ENCODE peak calls at places on chromosomes 13 and 19, in seven cellular contexts. One of them, this sample, is unnamed. For H3K27me3, the result is how much of the 10 kb centered on the place peaks cover.

GRCh38 chr13:112525306-112525945 is 62.5 kb downstream of the TUBGCP3 start:
- DNase-seq in IMR-90: peak
- DNase-seq in PC-3: peak
- DNase-seq in mesenchymal stem cell: no peak
- DNase-seq in endodermal cell: no peak
- DNase-seq in H9: no peak
- DNase-seq in neural progenitor cell: no peak
- DNase-seq in this sample: no peak

GRCh38 chr19:3625996-3626472 is 556 bp downstream of the CACTIN start:
- DNase-seq in IMR-90: no peak
- DNase-seq in PC-3: no peak
- DNase-seq in mesenchymal stem cell: peak
- DNase-seq in endodermal cell: no peak
- DNase-seq in H9: no peak
- DNase-seq in neural progenitor cell: peak
- DNase-seq in this sample: no peak

GRCh38 chr19:18408053-18408476 is 10.6 kb upstream of the LRRC25 start:
- DNase-seq in IMR-90: no peak
- DNase-seq in PC-3: peak
- DNase-seq in mesenchymal stem cell: no peak
- DNase-seq in endodermal cell: peak
- DNase-seq in H9: peak
- DNase-seq in neural progenitor cell: peak
- DNase-seq in this sample: no peak

GRCh38 chr13:44022196-44022595 is 142.5 kb downstream of the LACC1 start:
- DNase-seq in IMR-90: no peak
- DNase-seq in PC-3: peak
- DNase-seq in mesenchymal stem cell: no peak
- DNase-seq in endodermal cell: no peak
- DNase-seq in H9: no peak
- DNase-seq in neural progenitor cell: no peak
- DNase-seq in this sample: no peak

GRCh38 chr19:3969435-3970312 is 1.2 kb downstream of the DAPK3 start:
- DNase-seq in IMR-90: peak
- DNase-seq in PC-3: peak
- DNase-seq in mesenchymal stem cell: peak
- DNase-seq in endodermal cell: peak
- DNase-seq in H9: peak
- DNase-seq in neural progenitor cell: peak
- DNase-seq in this sample: peak

GRCh38 chr19:51342631-51343569 is 961 bp upstream of the VSIG10L start:
- DNase-seq in IMR-90: no peak
- DNase-seq in PC-3: no peak
- DNase-seq in mesenchymal stem cell: no peak
- DNase-seq in endodermal cell: peak
- DNase-seq in H9: no peak
- DNase-seq in neural progenitor cell: no peak
- DNase-seq in this sample: no peak

GRCh38 chr13:112067871-112068305 is 939 bp downstream of the SOX1 start:
- DNase-seq in IMR-90: no peak
- DNase-seq in PC-3: no peak
- DNase-seq in mesenchymal stem cell: no peak
- DNase-seq in endodermal cell: peak
- DNase-seq in H9: peak
- DNase-seq in neural progenitor cell: peak
- DNase-seq in this sample: no peak

GRCh38 chr13:85543144-85543543 is 256.1 kb downstream of the SLITRK6 start:
- DNase-seq in IMR-90: no peak
- DNase-seq in PC-3: peak
- DNase-seq in mesenchymal stem cell: no peak
- DNase-seq in endodermal cell: no peak
- DNase-seq in H9: no peak
- DNase-seq in neural progenitor cell: no peak
- DNase-seq in this sample: peak

GRCh38 chr13:106063591-106064308 is 471.7 kb downstream of the EFNB2 start:
- DNase-seq in IMR-90: peak
- DNase-seq in PC-3: peak
- DNase-seq in mesenchymal stem cell: peak
- DNase-seq in endodermal cell: no peak
- DNase-seq in H9: no peak
- DNase-seq in neural progenitor cell: no peak
- DNase-seq in this sample: peak

GRCh38 chr19:55353803-55354697 is 469 bp downstream of the COX6B2 start:
- DNase-seq in IMR-90: peak
- DNase-seq in PC-3: peak
- DNase-seq in mesenchymal stem cell: peak
- DNase-seq in endodermal cell: peak
- DNase-seq in H9: peak
- DNase-seq in neural progenitor cell: peak
- DNase-seq in this sample: peak

GRCh38 chr13:99572921-99573320 is 71.6 kb downstream of the TM9SF2 start:
- DNase-seq in IMR-90: no peak
- DNase-seq in PC-3: no peak
- DNase-seq in mesenchymal stem cell: no peak
- DNase-seq in endodermal cell: no peak
- DNase-seq in H9: no peak
- DNase-seq in neural progenitor cell: no peak
- DNase-seq in this sample: no peak

GRCh38 chr19:10105241-10106099 is 692 bp upstream of the PPAN start:
- DNase-seq in IMR-90: no peak
- DNase-seq in PC-3: no peak
- DNase-seq in mesenchymal stem cell: no peak
- DNase-seq in endodermal cell: no peak
- DNase-seq in H9: no peak
- DNase-seq in neural progenitor cell: no peak
- DNase-seq in this sample: no peak

GRCh38 chr13:110047511-110047910 is 259.4 kb downstream of the COL4A1 start:
- DNase-seq in IMR-90: peak
- DNase-seq in PC-3: peak
- DNase-seq in mesenchymal stem cell: peak
- DNase-seq in endodermal cell: no peak
- DNase-seq in H9: no peak
- DNase-seq in neural progenitor cell: no peak
- DNase-seq in this sample: no peak

GRCh38 chr13:114145256-114145655 is 12.8 kb upstream of the RASA3 start:
- DNase-seq in IMR-90: no peak
- DNase-seq in PC-3: no peak
- DNase-seq in mesenchymal stem cell: no peak
- DNase-seq in endodermal cell: no peak
- DNase-seq in H9: no peak
- DNase-seq in neural progenitor cell: peak
- DNase-seq in this sample: no peak

GRCh38 chr13:75761373-75761772 is 125.2 kb downstream of the LMO7 start:
- DNase-seq in IMR-90: no peak
- DNase-seq in PC-3: no peak
- DNase-seq in mesenchymal stem cell: no peak
- DNase-seq in endodermal cell: no peak
- DNase-seq in H9: no peak
- DNase-seq in neural progenitor cell: no peak
- DNase-seq in this sample: no peak

GRCh38 chr13:71621152-71622124 is 245.6 kb downstream of the DACH1 start:
- DNase-seq in IMR-90: no peak
- DNase-seq in PC-3: no peak
- DNase-seq in mesenchymal stem cell: peak
- DNase-seq in endodermal cell: no peak
- DNase-seq in H9: no peak
- DNase-seq in neural progenitor cell: no peak
- DNase-seq in this sample: no peak

GRCh38 chr19:52535831-52536800 is 8.6 kb downstream of the ZNF808 start:
- DNase-seq in IMR-90: peak
- DNase-seq in PC-3: no peak
- DNase-seq in mesenchymal stem cell: peak
- DNase-seq in endodermal cell: peak
- DNase-seq in H9: peak
- DNase-seq in neural progenitor cell: peak
- DNase-seq in this sample: peak

GRCh38 chr13:46751811-46752635 is 44.9 kb downstream of the ESD start:
- DNase-seq in IMR-90: peak
- DNase-seq in PC-3: no peak
- DNase-seq in mesenchymal stem cell: no peak
- DNase-seq in endodermal cell: no peak
- DNase-seq in H9: no peak
- DNase-seq in neural progenitor cell: peak
- DNase-seq in this sample: no peak

GRCh38 chr13:43883636-43884035 is 3.9 kb downstream of the LACC1 start:
- DNase-seq in IMR-90: peak
- DNase-seq in PC-3: no peak
- DNase-seq in mesenchymal stem cell: no peak
- DNase-seq in endodermal cell: no peak
- DNase-seq in H9: no peak
- DNase-seq in neural progenitor cell: no peak
- DNase-seq in this sample: no peak

GRCh38 chr13:99215466-99215865 is 14.8 kb downstream of the UBAC2 start:
- DNase-seq in IMR-90: no peak
- DNase-seq in PC-3: no peak
- DNase-seq in mesenchymal stem cell: no peak
- DNase-seq in endodermal cell: no peak
- DNase-seq in H9: peak
- DNase-seq in neural progenitor cell: no peak
- DNase-seq in this sample: no peak

GRCh38 chr19:55441319-55441691 is 1.8 kb downstream of the SHISA7 start:
- DNase-seq in IMR-90: no peak
- DNase-seq in PC-3: no peak
- DNase-seq in mesenchymal stem cell: no peak
- DNase-seq in endodermal cell: no peak
- DNase-seq in H9: peak
- DNase-seq in neural progenitor cell: no peak
- DNase-seq in this sample: no peak

GRCh38 chr13:23618341-23618740 is 48.1 kb downstream of the TNFRSF19 start:
- DNase-seq in IMR-90: peak
- DNase-seq in PC-3: peak
- DNase-seq in mesenchymal stem cell: peak
- DNase-seq in endodermal cell: no peak
- DNase-seq in H9: no peak
- DNase-seq in neural progenitor cell: no peak
- DNase-seq in this sample: peak

GRCh38 chr19:51318687-51319675 is 7.5 kb downstream of the IGLON5 start:
- DNase-seq in IMR-90: no peak
- DNase-seq in PC-3: no peak
- DNase-seq in mesenchymal stem cell: no peak
- DNase-seq in endodermal cell: peak
- DNase-seq in H9: no peak
- DNase-seq in neural progenitor cell: peak
- DNase-seq in this sample: no peak

DNA sequence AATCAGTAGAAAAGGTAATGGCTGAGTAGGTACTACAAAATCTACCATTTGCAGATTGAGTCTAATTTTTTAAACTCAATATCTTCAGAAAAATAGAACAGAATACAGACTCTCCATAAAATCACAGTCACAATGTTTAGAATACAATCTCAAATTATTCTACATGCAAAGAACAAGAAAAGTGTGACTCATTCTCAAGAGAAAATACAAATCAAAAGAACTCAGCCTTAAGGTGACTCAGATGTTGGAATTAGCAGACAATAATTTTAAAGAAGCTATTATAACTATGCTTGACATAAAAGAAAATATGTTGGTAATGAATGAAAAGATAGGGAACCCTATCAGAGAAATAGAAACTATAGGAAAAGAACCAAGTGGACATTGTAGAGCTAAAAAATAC is 78.9 kb downstream of the RXFP2 start:
- DNase-seq in IMR-90: no peak
- DNase-seq in PC-3: no peak
- DNase-seq in mesenchymal stem cell: no peak
- DNase-seq in endodermal cell: no peak
- DNase-seq in H9: no peak
- DNase-seq in neural progenitor cell: no peak
- DNase-seq in this sample: peak
- H3K27me3 ChIP-seq in IMR-90: under half
- H3K27me3 ChIP-seq in PC-3: under half
- H3K27me3 ChIP-seq in mesenchymal stem cell: under half
- H3K27me3 ChIP-seq in endodermal cell: under half
- H3K27me3 ChIP-seq in H9: under half
- H3K27me3 ChIP-seq in neural progenitor cell: under half
- H3K27me3 ChIP-seq in this sample: under half

DNA sequence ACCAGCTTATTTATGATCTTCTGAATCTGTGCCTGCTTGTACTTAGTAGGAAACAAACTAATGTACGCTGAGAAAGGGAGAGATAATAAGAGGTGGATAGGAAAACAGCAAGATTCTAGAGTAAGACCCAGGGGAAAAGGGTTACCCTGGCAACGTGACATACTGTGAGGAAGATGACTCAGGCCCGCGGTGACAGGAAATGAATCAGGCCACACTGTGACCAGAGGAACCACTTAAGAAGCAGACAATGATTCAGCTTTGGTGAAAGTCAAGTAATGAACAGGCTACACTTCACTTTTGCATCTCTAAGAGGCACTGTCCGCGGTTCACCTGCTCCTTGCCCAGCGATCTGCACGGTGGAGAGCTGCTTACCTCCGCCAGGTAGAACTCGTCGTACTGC is 158.2 kb downstream of the NALCN start:
- DNase-seq in IMR-90: peak
- DNase-seq in PC-3: peak
- DNase-seq in mesenchymal stem cell: peak
- DNase-seq in endodermal cell: peak
- DNase-seq in H9: peak
- DNase-seq in neural progenitor cell: peak
- DNase-seq in this sample: peak
- H3K9ac ChIP-seq in IMR-90: no peak
- H3K9ac ChIP-seq in PC-3: peak
- H3K9ac ChIP-seq in mesenchymal stem cell: peak
- H3K9ac ChIP-seq in endodermal cell: no peak
- H3K9ac ChIP-seq in H9: no peak
- H3K9ac ChIP-seq in neural progenitor cell: no peak
- H3K9ac ChIP-seq in this sample: no peak

GRCh38 chr19:13499682-13500081 is 6.6 kb downstream of the CACNA1A start:
- DNase-seq in IMR-90: no peak
- DNase-seq in PC-3: no peak
- DNase-seq in mesenchymal stem cell: no peak
- DNase-seq in endodermal cell: no peak
- DNase-seq in H9: no peak
- DNase-seq in neural progenitor cell: no peak
- DNase-seq in this sample: no peak
- H3K27me3 ChIP-seq in IMR-90: under half
- H3K27me3 ChIP-seq in PC-3: half or more
- H3K27me3 ChIP-seq in mesenchymal stem cell: under half
- H3K27me3 ChIP-seq in endodermal cell: under half
- H3K27me3 ChIP-seq in H9: under half
- H3K27me3 ChIP-seq in neural progenitor cell: under half
- H3K27me3 ChIP-seq in this sample: under half

GRCh38 chr13:49622174-49622946 is 5.9 kb upstream of the ARL11 start:
- DNase-seq in IMR-90: no peak
- DNase-seq in PC-3: no peak
- DNase-seq in mesenchymal stem cell: no peak
- DNase-seq in endodermal cell: no peak
- DNase-seq in H9: no peak
- DNase-seq in neural progenitor cell: no peak
- DNase-seq in this sample: no peak

GRCh38 chr13:49616688-49617065 is 11.6 kb upstream of the ARL11 start:
- DNase-seq in IMR-90: no peak
- DNase-seq in PC-3: no peak
- DNase-seq in mesenchymal stem cell: no peak
- DNase-seq in endodermal cell: no peak
- DNase-seq in H9: no peak
- DNase-seq in neural progenitor cell: no peak
- DNase-seq in this sample: no peak

GRCh38 chr13:49615844-49616687 is 12.2 kb upstream of the ARL11 start:
- DNase-seq in IMR-90: no peak
- DNase-seq in PC-3: no peak
- DNase-seq in mesenchymal stem cell: no peak
- DNase-seq in endodermal cell: no peak
- DNase-seq in H9: no peak
- DNase-seq in neural progenitor cell: no peak
- DNase-seq in this sample: no peak

GRCh38 chr13:49624207-49624606 is 4.1 kb upstream of the ARL11 start:
- DNase-seq in IMR-90: no peak
- DNase-seq in PC-3: no peak
- DNase-seq in mesenchymal stem cell: no peak
- DNase-seq in endodermal cell: no peak
- DNase-seq in H9: no peak
- DNase-seq in neural progenitor cell: no peak
- DNase-seq in this sample: no peak

GRCh38 chr13:49620170-49620621 is 8.1 kb upstream of the ARL11 start:
- DNase-seq in IMR-90: no peak
- DNase-seq in PC-3: no peak
- DNase-seq in mesenchymal stem cell: no peak
- DNase-seq in endodermal cell: no peak
- DNase-seq in H9: no peak
- DNase-seq in neural progenitor cell: no peak
- DNase-seq in this sample: no peak
- H3K9ac ChIP-seq in IMR-90: no peak
- H3K9ac ChIP-seq in PC-3: no peak
- H3K9ac ChIP-seq in mesenchymal stem cell: no peak
- H3K9ac ChIP-seq in endodermal cell: no peak
- H3K9ac ChIP-seq in H9: no peak
- H3K9ac ChIP-seq in neural progenitor cell: no peak
- H3K9ac ChIP-seq in this sample: no peak